ENCODE peak calls at places on chromosomes 11 and 22, in nine cellular contexts. One of them, this sample, is unnamed.
A peak's percentile ranks its signal among the peaks of the same experiment; 100 is the strongest.

GRCh38 chr22:19995611-19996339 is 20.8 kb downstream of the ARVCF start:
- DNase-seq in SK-N-SH: no peak
- DNase-seq in PC-3: no peak
- DNase-seq in hepatocyte: no peak
- DNase-seq in MM.1S: no peak
- DNase-seq in OCI-LY7: no peak
- DNase-seq in GM23248: no peak
- DNase-seq in GM23338: no peak
- DNase-seq in neural progenitor cell: no peak
- DNase-seq in this sample: no peak

GRCh38 chr11:69546735-69547370 is 65.4 kb downstream of the LINC01488 start:
- DNase-seq in hepatocyte: no peak
- DNase-seq in GM23248: no peak
- DNase-seq in PC-3: no peak
- DNase-seq in OCI-LY7: no peak
- DNase-seq in SK-N-SH: no peak
- DNase-seq in neural progenitor cell: no peak
- DNase-seq in MM.1S: peak; percentile 55
- DNase-seq in GM23338: no peak
- DNase-seq in this sample: no peak

GRCh38 chr11:96187779-96188624 is 155.0 kb downstream of the MAML2 start:
- DNase-seq in hepatocyte: peak; percentile 38
- DNase-seq in neural progenitor cell: no peak
- DNase-seq in PC-3: peak; percentile 92
- DNase-seq in GM23338: no peak
- DNase-seq in GM23248: peak; percentile 95
- DNase-seq in OCI-LY7: no peak
- DNase-seq in SK-N-SH: no peak
- DNase-seq in MM.1S: no peak
- DNase-seq in this sample: no peak

GRCh38 chr22:43654271-43654670 is 157.8 kb downstream of the EFCAB6 start:
- DNase-seq in SK-N-SH: no peak
- DNase-seq in GM23248: no peak
- DNase-seq in hepatocyte: no peak
- DNase-seq in MM.1S: no peak
- DNase-seq in OCI-LY7: no peak
- DNase-seq in neural progenitor cell: no peak
- DNase-seq in PC-3: no peak
- DNase-seq in GM23338: no peak
- DNase-seq in this sample: no peak

GRCh38 chr11:13303668-13304649 is 26.4 kb downstream of the BMAL1 start:
- DNase-seq in OCI-LY7: peak; percentile 8
- DNase-seq in PC-3: no peak
- DNase-seq in SK-N-SH: no peak
- DNase-seq in hepatocyte: no peak
- DNase-seq in GM23248: no peak
- DNase-seq in MM.1S: no peak
- DNase-seq in neural progenitor cell: no peak
- DNase-seq in GM23338: no peak
- DNase-seq in this sample: no peak

GRCh38 chr11:67395555-67396257 is 3.9 kb downstream of the RAD9A start:
- DNase-seq in OCI-LY7: no peak
- DNase-seq in SK-N-SH: no peak
- DNase-seq in MM.1S: no peak
- DNase-seq in neural progenitor cell: no peak
- DNase-seq in GM23248: no peak
- DNase-seq in GM23338: no peak
- DNase-seq in PC-3: no peak
- DNase-seq in hepatocyte: no peak
- DNase-seq in this sample: no peak

GRCh38 chr11:80024119-80024518 is 583.3 kb upstream of the TENM4 start:
- DNase-seq in GM23338: no peak
- DNase-seq in SK-N-SH: no peak
- DNase-seq in GM23248: no peak
- DNase-seq in hepatocyte: peak; percentile 5
- DNase-seq in MM.1S: no peak
- DNase-seq in OCI-LY7: no peak
- DNase-seq in neural progenitor cell: no peak
- DNase-seq in PC-3: no peak
- DNase-seq in this sample: no peak

GRCh38 chr11:65417702-65418430 is 4.7 kb upstream of the NEAT1 start:
- DNase-seq in GM23248: peak; percentile 69
- DNase-seq in MM.1S: no peak
- DNase-seq in neural progenitor cell: no peak
- DNase-seq in PC-3: peak; percentile 9
- DNase-seq in OCI-LY7: peak; percentile 56
- DNase-seq in hepatocyte: peak; percentile 74
- DNase-seq in GM23338: no peak
- DNase-seq in SK-N-SH: peak; percentile 41
- DNase-seq in this sample: no peak

GRCh38 chr11:76321820-76322524 is 59.0 kb downstream of the THAP12 start:
- DNase-seq in GM23338: peak; percentile 36
- DNase-seq in SK-N-SH: no peak
- DNase-seq in OCI-LY7: no peak
- DNase-seq in hepatocyte: no peak
- DNase-seq in PC-3: no peak
- DNase-seq in neural progenitor cell: peak; percentile 44
- DNase-seq in GM23248: no peak
- DNase-seq in MM.1S: no peak
- DNase-seq in this sample: no peak

GRCh38 chr11:89608234-89608966 is 101.7 kb upstream of the TRIM77 start:
- DNase-seq in neural progenitor cell: no peak
- DNase-seq in hepatocyte: no peak
- DNase-seq in GM23248: no peak
- DNase-seq in OCI-LY7: no peak
- DNase-seq in GM23338: no peak
- DNase-seq in PC-3: no peak
- DNase-seq in MM.1S: no peak
- DNase-seq in SK-N-SH: no peak
- DNase-seq in this sample: no peak

GRCh38 chr11:132263231-132263630 is 892.8 kb downstream of the NTM start:
- DNase-seq in hepatocyte: peak; percentile 14
- DNase-seq in PC-3: no peak
- DNase-seq in SK-N-SH: no peak
- DNase-seq in GM23248: no peak
- DNase-seq in GM23338: no peak
- DNase-seq in MM.1S: no peak
- DNase-seq in neural progenitor cell: no peak
- DNase-seq in OCI-LY7: no peak
- DNase-seq in this sample: no peak

GRCh38 chr11:74232316-74232950 is 61.3 kb downstream of the PPME1 start:
- DNase-seq in GM23248: no peak
- DNase-seq in MM.1S: peak; percentile 22
- DNase-seq in OCI-LY7: no peak
- DNase-seq in neural progenitor cell: no peak
- DNase-seq in GM23338: no peak
- DNase-seq in SK-N-SH: no peak
- DNase-seq in PC-3: no peak
- DNase-seq in hepatocyte: no peak
- DNase-seq in this sample: no peak

GRCh38 chr11:62004473-62004872 is 37.0 kb upstream of the FTH1 start:
- DNase-seq in hepatocyte: no peak
- DNase-seq in neural progenitor cell: no peak
- DNase-seq in GM23248: peak; percentile 47
- DNase-seq in GM23338: no peak
- DNase-seq in OCI-LY7: no peak
- DNase-seq in MM.1S: no peak
- DNase-seq in SK-N-SH: no peak
- DNase-seq in PC-3: peak; percentile 38
- DNase-seq in this sample: no peak

GRCh38 chr22:43154887-43155536 is 3.7 kb downstream of the TSPO start:
- DNase-seq in PC-3: no peak
- DNase-seq in GM23338: no peak
- DNase-seq in hepatocyte: no peak
- DNase-seq in SK-N-SH: no peak
- DNase-seq in neural progenitor cell: no peak
- DNase-seq in OCI-LY7: no peak
- DNase-seq in GM23248: peak; percentile 60
- DNase-seq in MM.1S: no peak
- DNase-seq in this sample: no peak

GRCh38 chr22:45268958-45269844 is 15.5 kb upstream of the UPK3A start:
- DNase-seq in neural progenitor cell: peak; percentile 95
- DNase-seq in hepatocyte: peak; percentile 95
- DNase-seq in GM23338: peak; percentile 88
- DNase-seq in PC-3: peak; percentile 78
- DNase-seq in OCI-LY7: peak; percentile 88
- DNase-seq in MM.1S: peak; percentile 79
- DNase-seq in SK-N-SH: peak; percentile 93
- DNase-seq in GM23248: peak; percentile 85
- DNase-seq in this sample: no peak
- TF ChIP-seq EZH2phosphoT487 in neural progenitor cell: no peak
- TF ChIP-seq EZH2phosphoT487 in hepatocyte: no peak
- TF ChIP-seq EZH2phosphoT487 in GM23338: no peak
- TF ChIP-seq EZH2phosphoT487 in PC-3: no peak
- TF ChIP-seq EZH2phosphoT487 in OCI-LY7: no peak
- TF ChIP-seq EZH2phosphoT487 in MM.1S: no peak
- TF ChIP-seq EZH2phosphoT487 in SK-N-SH: no peak
- TF ChIP-seq EZH2phosphoT487 in GM23248: no peak
- TF ChIP-seq EZH2phosphoT487 in this sample: no peak

GRCh38 chr11:28461846-28462245 is 353.7 kb downstream of the METTL15 start:
- DNase-seq in GM23338: no peak
- DNase-seq in GM23248: peak; percentile 32
- DNase-seq in hepatocyte: no peak
- DNase-seq in OCI-LY7: no peak
- DNase-seq in neural progenitor cell: no peak
- DNase-seq in MM.1S: no peak
- DNase-seq in PC-3: peak; percentile 53
- DNase-seq in SK-N-SH: no peak
- DNase-seq in this sample: no peak

GRCh38 chr11:28464252-28464867 is 356.2 kb downstream of the METTL15 start:
- DNase-seq in GM23338: no peak
- DNase-seq in MM.1S: no peak
- DNase-seq in PC-3: no peak
- DNase-seq in neural progenitor cell: no peak
- DNase-seq in OCI-LY7: no peak
- DNase-seq in hepatocyte: no peak
- DNase-seq in SK-N-SH: no peak
- DNase-seq in GM23248: no peak
- DNase-seq in this sample: no peak

GRCh38 chr11:28461338-28461737 is 353.1 kb downstream of the METTL15 start:
- DNase-seq in hepatocyte: no peak
- DNase-seq in neural progenitor cell: no peak
- DNase-seq in SK-N-SH: no peak
- DNase-seq in PC-3: peak; percentile 44
- DNase-seq in GM23248: peak; percentile 58
- DNase-seq in GM23338: no peak
- DNase-seq in OCI-LY7: no peak
- DNase-seq in MM.1S: no peak
- DNase-seq in this sample: no peak

GRCh38 chr11:28466506-28466905 is 358.3 kb downstream of the METTL15 start:
- DNase-seq in GM23248: no peak
- DNase-seq in MM.1S: no peak
- DNase-seq in PC-3: no peak
- DNase-seq in hepatocyte: no peak
- DNase-seq in neural progenitor cell: no peak
- DNase-seq in OCI-LY7: no peak
- DNase-seq in GM23338: no peak
- DNase-seq in SK-N-SH: no peak
- DNase-seq in this sample: no peak

DNA sequence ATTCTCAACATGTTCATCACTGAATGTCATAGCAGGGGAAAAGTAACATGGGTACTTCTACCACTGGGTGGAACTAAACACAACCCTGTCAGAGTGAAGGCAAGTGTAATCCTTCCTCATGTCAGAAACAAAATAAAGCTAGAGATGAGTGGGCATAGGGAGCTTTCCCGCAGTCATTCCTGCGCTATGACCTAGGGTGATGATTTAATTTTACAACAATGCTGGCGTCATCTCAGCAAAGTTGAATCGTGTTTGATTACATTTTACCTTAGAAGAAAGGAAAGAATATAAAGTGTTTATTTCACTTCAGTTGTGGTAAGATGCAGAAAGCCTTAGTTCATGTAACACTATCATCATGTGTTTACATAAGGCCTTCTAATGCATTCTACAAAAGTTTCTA is 355.6 kb downstream of the METTL15 start:
- DNase-seq in MM.1S: no peak
- DNase-seq in hepatocyte: no peak
- DNase-seq in PC-3: no peak
- DNase-seq in GM23248: no peak
- DNase-seq in neural progenitor cell: no peak
- DNase-seq in SK-N-SH: no peak
- DNase-seq in GM23338: no peak
- DNase-seq in OCI-LY7: no peak
- DNase-seq in this sample: no peak
- TF ChIP-seq EZH2phosphoT487 in MM.1S: no peak
- TF ChIP-seq EZH2phosphoT487 in hepatocyte: no peak
- TF ChIP-seq EZH2phosphoT487 in PC-3: no peak
- TF ChIP-seq EZH2phosphoT487 in GM23248: no peak
- TF ChIP-seq EZH2phosphoT487 in neural progenitor cell: no peak
- TF ChIP-seq EZH2phosphoT487 in SK-N-SH: no peak
- TF ChIP-seq EZH2phosphoT487 in GM23338: no peak
- TF ChIP-seq EZH2phosphoT487 in OCI-LY7: no peak
- TF ChIP-seq EZH2phosphoT487 in this sample: no peak

DNA sequence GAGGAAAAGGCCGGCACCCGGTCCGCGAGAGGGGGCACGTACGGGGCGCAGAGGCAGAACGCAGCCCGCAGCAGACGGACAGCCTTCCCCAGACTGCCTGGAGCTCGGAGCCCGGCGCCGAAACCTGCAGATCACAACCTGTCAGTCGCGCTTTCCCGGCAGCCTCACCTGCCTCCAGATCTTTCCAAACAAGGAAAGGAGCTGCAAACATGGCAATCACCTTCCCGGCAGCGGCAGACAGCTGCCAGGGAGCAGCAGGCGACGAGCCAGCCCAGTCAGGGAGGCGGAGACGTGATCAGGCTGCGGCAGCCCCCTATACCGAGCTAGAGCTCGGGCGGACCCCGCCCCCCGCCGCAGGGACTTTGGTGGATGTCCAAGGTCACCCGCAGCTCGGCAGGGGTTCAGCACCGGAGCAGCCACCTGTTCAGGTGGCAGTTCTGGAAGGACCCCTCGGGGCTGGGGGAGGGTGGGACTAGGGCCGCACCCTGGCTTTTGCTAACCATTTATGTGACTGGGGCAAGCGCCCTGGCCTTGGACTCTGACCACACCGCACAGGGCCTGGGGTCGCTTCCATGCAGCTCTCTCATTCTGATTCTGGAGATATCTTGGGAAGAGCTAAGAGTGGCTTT is 143.8 kb downstream of the NECTIN1 start:
- DNase-seq in SK-N-SH: peak; percentile 78
- DNase-seq in MM.1S: no peak
- DNase-seq in hepatocyte: peak; percentile 54
- DNase-seq in neural progenitor cell: peak; percentile 49
- DNase-seq in GM23248: peak; percentile 10
- DNase-seq in PC-3: peak; percentile 58
- DNase-seq in GM23338: peak; percentile 65
- DNase-seq in OCI-LY7: no peak
- DNase-seq in this sample: no peak
- TF ChIP-seq EZH2phosphoT487 in SK-N-SH: no peak
- TF ChIP-seq EZH2phosphoT487 in MM.1S: no peak
- TF ChIP-seq EZH2phosphoT487 in hepatocyte: no peak
- TF ChIP-seq EZH2phosphoT487 in neural progenitor cell: no peak
- TF ChIP-seq EZH2phosphoT487 in GM23248: no peak
- TF ChIP-seq EZH2phosphoT487 in PC-3: no peak
- TF ChIP-seq EZH2phosphoT487 in GM23338: no peak
- TF ChIP-seq EZH2phosphoT487 in OCI-LY7: no peak
- TF ChIP-seq EZH2phosphoT487 in this sample: no peak

DNA sequence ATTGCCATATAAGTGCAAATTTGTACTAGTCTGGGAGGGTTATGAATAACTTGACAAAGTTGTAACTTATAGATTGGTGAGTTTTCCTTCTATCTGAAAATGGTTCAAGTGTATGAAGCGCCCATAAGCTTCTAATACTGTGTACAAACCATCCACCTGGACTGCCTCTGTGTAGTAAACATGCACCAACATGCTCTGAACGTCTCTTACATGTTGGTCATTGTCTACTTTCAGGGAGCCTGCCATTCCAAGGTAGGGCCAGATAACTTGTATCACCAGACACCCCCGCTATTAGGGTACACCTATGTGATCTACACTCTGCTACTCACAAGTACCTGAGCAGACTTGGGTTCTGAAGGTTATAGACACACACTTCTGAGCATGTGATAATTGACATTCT is 735.5 kb upstream of the API5 start:
- DNase-seq in GM23248: no peak
- DNase-seq in PC-3: no peak
- DNase-seq in MM.1S: no peak
- DNase-seq in hepatocyte: no peak
- DNase-seq in SK-N-SH: no peak
- DNase-seq in neural progenitor cell: no peak
- DNase-seq in OCI-LY7: no peak
- DNase-seq in GM23338: no peak
- DNase-seq in this sample: no peak
- TF ChIP-seq EZH2phosphoT487 in GM23248: no peak
- TF ChIP-seq EZH2phosphoT487 in PC-3: no peak
- TF ChIP-seq EZH2phosphoT487 in MM.1S: no peak
- TF ChIP-seq EZH2phosphoT487 in hepatocyte: no peak
- TF ChIP-seq EZH2phosphoT487 in SK-N-SH: no peak
- TF ChIP-seq EZH2phosphoT487 in neural progenitor cell: no peak
- TF ChIP-seq EZH2phosphoT487 in OCI-LY7: no peak
- TF ChIP-seq EZH2phosphoT487 in GM23338: no peak
- TF ChIP-seq EZH2phosphoT487 in this sample: no peak

This sample was measured in HCT116.